ENCODE peak calls at places on chromosomes 2 and 18, in four cellular contexts. P is PC-3, W is mesenchymal stem cell, N is HCT116. R is an unnamed sample. For H3K9me3 and H3K27me3, the result is how much of the 10 kb centered on the place peaks cover.

GRCh38 chr2:163897799-163898198 is 162.0 kb upstream of the FIGN start:
- DNase-seq in P (no peak), N (no peak), W (no peak), R (no peak)

GRCh38 chr2:2491964-2492363 is 160.9 kb upstream of the MYT1L start:
- DNase-seq in N (no peak), P (no peak), W (no peak), R (no peak)

GRCh38 chr2:73408198-73408597 is 22.6 kb downstream of the ALMS1 start:
- DNase-seq in P (no peak), N (no peak), W (no peak), R (no peak)

GRCh38 chr2:60247471-60247870 is 306.0 kb downstream of the BCL11A start:
- DNase-seq in P (no peak), N (no peak), W (no peak), R (no peak)

GRCh38 chr18:24027156-24027555 is 12.6 kb downstream of the TTC39C start:
- DNase-seq in P (peak), W (peak), N (no peak), R (peak)

GRCh38 chr2:73986085-73986680 is 1.5 kb downstream of the TET3 start:
- DNase-seq in P (no peak), W (no peak), N (no peak), R (no peak)

GRCh38 chr2:154402138-154402714 is 296.3 kb upstream of the KCNJ3 start:
- DNase-seq in W (peak), P (peak), N (peak), R (peak)

GRCh38 chr2:3168230-3168891 is 209.3 kb downstream of the EIPR1 start:
- DNase-seq in W (peak), N (no peak), P (peak), R (peak)

GRCh38 chr2:238499731-238500570 is 73.2 kb downstream of the ASB1 start:
- DNase-seq in N (no peak), W (no peak), P (peak), R (peak)

GRCh38 chr2:72942293-72942692 is 25.0 kb downstream of the EMX1 start:
- DNase-seq in P (no peak), N (no peak), W (no peak), R (no peak)

GRCh38 chr2:239845968-239846367 is 179.2 kb downstream of the NDUFA10 start:
- DNase-seq in W (no peak), P (no peak), N (no peak), R (no peak)

GRCh38 chr2:238864207-238865014 is 16.5 kb downstream of the TWIST2 start:
- DNase-seq in W (peak), N (peak), P (peak), R (peak)

GRCh38 chr2:142582317-142582716 is 295.1 kb upstream of the KYNU start:
- DNase-seq in N (no peak), P (no peak), W (no peak), R (no peak)

GRCh38 chr2:79630060-79630459 is 117.2 kb downstream of the CTNNA2 start:
- DNase-seq in N (no peak), W (no peak), P (peak), R (peak)

GRCh38 chr2:205574041-205574440 is 108.3 kb upstream of the NRP2 start:
- DNase-seq in W (peak), N (no peak), P (no peak), R (peak)

GRCh38 chr2:112585873-112586477 is 1.6 kb downstream of the CHCHD5 start:
- DNase-seq in P (no peak), W (no peak), N (no peak), R (no peak)

GRCh38 chr2:217282531-217282930 is 422.7 kb upstream of the TNP1 start:
- DNase-seq in W (no peak), P (peak), N (no peak), R (peak)

GRCh38 chr2:174635747-174636399 is 38.3 kb upstream of the WIPF1 start:
- DNase-seq in W (no peak), P (no peak), N (no peak), R (peak)

GRCh38 chr2:191304939-191305875 is 60.0 kb downstream of the MYO1B start:
- DNase-seq in N (no peak), W (peak), P (no peak), R (peak)

GRCh38 chr2:102736174-102736606 is 25.6 kb upstream of the TMEM182 start:
- DNase-seq in P (peak), N (no peak), W (peak), R (peak)

GRCh38 chr2:127574656-127575055 is 39.2 kb downstream of the MYO7B start:
- DNase-seq in N (no peak), W (no peak), P (no peak), R (no peak)

GRCh38 chr2:236599059-236599458 is 29.4 kb downstream of the ACKR3 start:
- DNase-seq in W (no peak), N (no peak), P (no peak), R (no peak)

GRCh38 chr2:100976061-100976460 is 26.0 kb upstream of the RPL31 start:
- DNase-seq in W (no peak), N (no peak), P (no peak), R (no peak)

GRCh38 chr2:7023542-7023941 is 106.3 kb downstream of the RNF144A start:
- DNase-seq in W (no peak), P (no peak), N (no peak), R (peak)

GRCh38 chr2:191612496-191612895 is 65.4 kb upstream of the NABP1 start:
- DNase-seq in P (peak), W (peak), N (no peak), R (peak)

GRCh38 chr2:96102596-96103387 is 13.6 kb downstream of the ADRA2B start:
- DNase-seq in P (no peak), W (no peak), N (no peak), R (no peak)

GRCh38 chr2:191008286-191008685 is 5.7 kb downstream of the STAT1 start:
- DNase-seq in W (no peak), N (no peak), P (no peak), R (no peak)

GRCh38 chr2:111050701-111051376 is 69.9 kb upstream of the BCL2L11 start:
- DNase-seq in P (no peak), W (no peak), N (no peak), R (no peak)

GRCh38 chr2:63424329-63425078 is 163.8 kb downstream of the WDPCP start:
- DNase-seq in N (peak), W (peak), P (peak), R (no peak)

GRCh38 chr2:220748875-220749479 is 823.1 kb downstream of the EPHA4 start:
- DNase-seq in W (no peak), P (no peak), N (no peak), R (no peak)

DNA sequence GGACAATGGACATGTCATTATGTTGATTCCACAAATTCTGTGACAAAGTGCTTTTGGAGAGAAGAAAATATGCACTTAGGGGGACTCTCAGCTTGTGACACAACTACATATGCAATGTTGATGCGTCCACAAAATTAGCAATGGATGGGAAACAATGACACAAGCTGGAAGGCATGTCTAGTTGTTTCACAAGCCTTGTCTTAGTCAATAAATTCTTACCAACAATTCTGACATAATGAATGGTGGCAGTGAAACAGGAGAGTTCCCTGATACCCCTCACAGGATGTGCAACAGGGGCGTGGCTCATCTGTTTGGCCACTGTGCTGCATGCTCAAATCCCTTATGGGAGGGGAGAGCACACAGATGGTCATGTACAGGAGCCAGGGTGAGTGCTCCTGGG is 347.2 kb upstream of the DLGAP1 start:
- DNase-seq in W (no peak), N (no peak), P (no peak), R (no peak)
- H3K9me3 ChIP-seq in W (under half), N (under half), P (under half), R (under half)

GRCh38 chr18:62200121-62200914 is 13.3 kb downstream of the RELCH start:
- DNase-seq in W (no peak), P (no peak), N (no peak), R (peak)
- H2AFZ ChIP-seq in W (no peak), P (no peak), N (no peak), R (no peak)

GRCh38 chr2:287471-287885 is 413 bp downstream of the ALKAL2 start:
- DNase-seq in P (no peak), W (peak), N (no peak), R (peak)

GRCh38 chr2:288002-288742 is at the start of gene ALKAL2:
- DNase-seq in P (no peak), W (peak), N (no peak), R (no peak)

GRCh38 chr2:289362-290089 is 1.6 kb upstream of the ALKAL2 start:
- DNase-seq in N (no peak), P (peak), W (peak), R (peak)

GRCh38 chr2:288743-289361 is 961 bp upstream of the ALKAL2 start:
- DNase-seq in N (no peak), W (peak), P (no peak), R (no peak)

DNA sequence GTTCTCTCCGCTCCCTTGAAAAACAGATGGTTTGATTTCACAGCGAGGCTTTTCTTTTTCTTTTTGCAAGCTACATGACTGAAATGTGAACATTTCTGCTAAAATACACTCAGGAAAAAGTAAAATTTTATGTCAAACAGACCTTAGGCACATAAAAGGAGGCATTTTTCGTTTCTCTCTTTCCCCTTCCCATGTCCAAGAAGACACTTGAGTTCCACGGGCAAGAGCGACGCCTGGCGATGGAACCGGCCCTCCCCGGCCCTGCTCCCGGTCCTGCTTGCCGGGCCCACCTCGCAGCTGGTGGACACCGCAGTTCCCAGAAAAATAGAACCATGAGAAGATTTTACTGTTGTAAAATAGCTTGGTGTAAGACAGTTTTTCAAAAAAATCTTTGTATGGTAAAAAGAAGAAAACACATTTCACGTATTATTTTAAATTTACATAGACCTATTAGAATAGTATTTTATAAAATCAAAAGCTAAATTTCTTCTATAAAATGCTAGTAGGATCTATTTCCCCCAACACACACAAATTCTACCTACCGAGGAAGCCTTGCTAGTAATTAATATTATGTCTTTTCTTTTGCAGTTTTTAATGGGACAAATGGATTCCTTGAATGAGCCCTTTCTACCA is 2.3 kb upstream of the ALKAL2 start:
- DNase-seq in P (peak), N (no peak), W (peak), R (peak)
- H3K27me3 ChIP-seq in P (under half), N (under half), W (under half), R (under half)

GRCh38 chr2:55384786-55385185 is 34.9 kb downstream of the CCDC88A start:
- DNase-seq in N (no peak), W (no peak), P (no peak), R (no peak)
- H3K9me3 ChIP-seq in N (under half), W (under half), P (under half), R (under half)

GRCh38 chr18:58861853-58862252 is 2.8 kb upstream of the ZNF532 start:
- DNase-seq in W (no peak), N (no peak), P (peak), R (no peak)

GRCh38 chr18:58861353-58861752 is 3.3 kb upstream of the ZNF532 start:
- DNase-seq in W (no peak), N (no peak), P (no peak), R (no peak)

GRCh38 chr18:58863539-58864145 is 1.0 kb upstream of the ZNF532 start:
- DNase-seq in P (peak), W (peak), N (no peak), R (no peak)

GRCh38 chr18:58862851-58863538 is 1.7 kb upstream of the ZNF532 start:
- DNase-seq in W (peak), N (peak), P (peak), R (peak)

GRCh38 chr18:58862404-58862803 is 2.3 kb upstream of the ZNF532 start:
- DNase-seq in N (no peak), P (no peak), W (no peak), R (no peak)
- H2AFZ ChIP-seq in N (no peak), P (peak), W (no peak), R (no peak)

GRCh38 chr18:25348361-25349130 is 3.4 kb downstream of the ZNF521 start:
- DNase-seq in P (no peak), N (no peak), W (no peak), R (no peak)
- H3K27me3 ChIP-seq in P (half or more), N (under half), W (under half), R (under half)

GRCh38 chr18:79577451-79578395 is 101.9 kb upstream of the CTDP1 start:
- DNase-seq in N (no peak), W (no peak), P (no peak), R (peak)

GRCh38 chr18:79575891-79576685 is 103.5 kb upstream of the CTDP1 start:
- DNase-seq in N (no peak), W (no peak), P (no peak), R (peak)

GRCh38 chr18:79574938-79575525 is 104.6 kb upstream of the CTDP1 start:
- DNase-seq in P (no peak), N (no peak), W (no peak), R (no peak)

GRCh38 chr18:79578396-79579260 is 101.0 kb upstream of the CTDP1 start:
- DNase-seq in N (no peak), W (no peak), P (no peak), R (no peak)

GRCh38 chr18:79576686-79577351 is 102.8 kb upstream of the CTDP1 start:
- DNase-seq in W (no peak), N (no peak), P (no peak), R (peak)
- H3K9me3 ChIP-seq in W (under half), N (under half), P (under half), R (under half)

R was measured in astrocyte.